ENCODE peak calls at places on chromosomes 2 and 18, in ten cellular contexts. J is AG09319, S is body of pancreas, F is fibroblast of lung, H is WTC11, Z is fibroblast of villous mesenchyme, P is brain microvascular endothelial cell, R is fibroblast of mammary gland, N is AG10803, B is natural killer cell. M is an unnamed sample.
A peak's percentile ranks its signal among the peaks of the same experiment; 100 is the strongest.

GRCh38 chr18:68735498-68736343 is 20.8 kb upstream of the TMX3 start:
- DNase-seq in J (peak; percentile 54), S (no peak), F (peak; percentile 79), H (no peak), Z (peak; percentile 75), P (peak; percentile 45), R (peak; percentile 76), N (peak; percentile 67), B (no peak), M (peak; percentile 83)

GRCh38 chr18:79628416-79629248 is 51.0 kb upstream of the CTDP1 start:
- DNase-seq in J (no peak), S (no peak), F (no peak), H (no peak), Z (no peak), P (no peak), R (no peak), N (no peak), B (no peak), M (no peak)

GRCh38 chr18:34543356-34543755 is 166.7 kb upstream of the DTNA start:
- DNase-seq in J (no peak), S (peak; percentile 26), F (no peak), H (no peak), Z (no peak), P (no peak), R (no peak), N (no peak), B (no peak), M (no peak)

GRCh38 chr2:99678651-99679050 is 188.8 kb upstream of the REV1 start:
- DNase-seq in J (no peak), S (no peak), F (no peak), H (no peak), Z (no peak), P (no peak), R (no peak), N (no peak), B (no peak), M (no peak)

GRCh38 chr2:19048593-19049264 is 309.7 kb downstream of the OSR1 start:
- DNase-seq in J (no peak), S (peak; percentile 85), F (peak; percentile 63), H (no peak), Z (peak; percentile 26), P (peak; percentile 18), R (peak; percentile 45), N (no peak), B (no peak), M (peak; percentile 73)

GRCh38 chr2:134231965-134232340 is 21.9 kb upstream of the MGAT5 start:
- DNase-seq in J (no peak), S (no peak), F (no peak), H (no peak), Z (no peak), P (peak; percentile 54), R (peak; percentile 76), N (peak; percentile 69), B (no peak), M (peak; percentile 30)

GRCh38 chr2:68837861-68838341 is 33.3 kb downstream of the BMP10 start:
- DNase-seq in J (no peak), S (no peak), F (peak; percentile 46), H (no peak), Z (no peak), P (no peak), R (peak; percentile 48), N (peak; percentile 48), B (no peak), M (no peak)

GRCh38 chr2:48238381-48238780 is 291.6 kb upstream of the STON1 start:
- DNase-seq in J (no peak), S (no peak), F (no peak), H (no peak), Z (no peak), P (no peak), R (no peak), N (no peak), B (no peak), M (no peak)

GRCh38 chr2:30934071-30934470 is 126.8 kb upstream of the CAPN13 start:
- DNase-seq in J (no peak), S (no peak), F (no peak), H (no peak), Z (no peak), P (no peak), R (no peak), N (no peak), B (no peak), M (no peak)

GRCh38 chr2:74255660-74256228 is 57.3 kb downstream of the MTHFD2 start:
- DNase-seq in J (no peak), S (no peak), F (no peak), H (no peak), Z (no peak), P (no peak), R (no peak), N (no peak), B (no peak), M (no peak)

GRCh38 chr2:161428240-161428587 is 12.1 kb downstream of the TBR1 start:
- DNase-seq in J (no peak), S (no peak), F (no peak), H (no peak), Z (no peak), P (no peak), R (no peak), N (no peak), B (no peak), M (no peak)

GRCh38 chr2:161425966-161426365 is 9.9 kb downstream of the TBR1 start:
- DNase-seq in J (no peak), S (no peak), F (no peak), H (no peak), Z (no peak), P (no peak), R (no peak), N (no peak), B (no peak), M (no peak)

GRCh38 chr2:161426416-161426787 is 10.3 kb downstream of the TBR1 start:
- DNase-seq in J (no peak), S (no peak), F (no peak), H (no peak), Z (no peak), P (no peak), R (no peak), N (no peak), B (no peak), M (no peak)

GRCh38 chr2:161426788-161427412 is 10.8 kb downstream of the TBR1 start:
- DNase-seq in J (no peak), S (no peak), F (peak; percentile 66), H (peak; percentile 28), Z (peak; percentile 24), P (no peak), R (peak; percentile 53), N (peak; percentile 23), B (no peak), M (peak; percentile 53)

DNA sequence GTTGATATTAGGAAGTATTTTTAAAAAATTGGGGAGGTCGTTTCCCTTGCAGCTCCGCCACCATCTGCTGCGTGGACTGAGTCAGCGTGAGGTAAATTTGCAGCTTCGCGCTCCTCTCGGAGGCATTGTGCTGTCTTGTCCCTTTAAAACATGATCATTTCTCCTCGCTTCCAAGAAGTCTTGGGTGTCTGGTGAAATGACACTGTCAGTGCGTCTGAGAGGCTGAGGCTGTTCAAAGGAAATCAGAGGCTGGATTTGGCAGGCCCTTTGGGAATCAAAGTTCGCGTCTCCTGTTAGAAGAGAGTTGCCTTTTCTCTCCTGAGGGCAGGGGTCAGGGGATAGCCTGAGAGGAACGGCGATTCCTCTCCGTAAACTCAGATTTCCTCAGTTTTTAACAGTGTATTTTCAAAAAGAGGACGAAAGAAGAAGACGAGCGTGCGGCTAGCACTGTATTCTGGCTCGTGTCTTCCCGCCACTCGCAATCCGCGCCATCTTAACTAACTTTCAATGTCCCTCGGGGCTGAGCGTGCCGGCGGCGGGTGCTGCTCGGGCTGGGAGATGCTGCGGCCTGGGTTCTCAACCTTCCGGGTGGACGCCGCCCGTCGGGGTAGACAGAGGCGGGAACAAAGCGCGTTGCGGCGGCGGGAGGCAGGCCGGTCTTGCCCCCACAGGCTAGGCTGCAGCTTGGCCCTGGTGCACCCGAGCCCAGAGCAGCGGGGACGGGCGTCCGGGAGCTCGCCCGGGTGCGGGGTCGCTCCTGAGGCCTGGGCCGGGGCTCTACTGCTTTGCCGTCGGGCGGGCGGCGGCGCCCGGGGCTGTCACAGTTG is 11.5 kb downstream of the TBR1 start:
- DNase-seq in J (no peak), S (no peak), F (peak; percentile 20), H (peak; percentile 52), Z (no peak), P (no peak), R (peak; percentile 20), N (no peak), B (no peak), M (no peak)
- TF ChIP-seq CTCF in J (no peak), S (no peak), F (no peak), H (no peak), Z (no peak), P (no peak), R (no peak), N (no peak), B (no peak), M (no peak)

DNA sequence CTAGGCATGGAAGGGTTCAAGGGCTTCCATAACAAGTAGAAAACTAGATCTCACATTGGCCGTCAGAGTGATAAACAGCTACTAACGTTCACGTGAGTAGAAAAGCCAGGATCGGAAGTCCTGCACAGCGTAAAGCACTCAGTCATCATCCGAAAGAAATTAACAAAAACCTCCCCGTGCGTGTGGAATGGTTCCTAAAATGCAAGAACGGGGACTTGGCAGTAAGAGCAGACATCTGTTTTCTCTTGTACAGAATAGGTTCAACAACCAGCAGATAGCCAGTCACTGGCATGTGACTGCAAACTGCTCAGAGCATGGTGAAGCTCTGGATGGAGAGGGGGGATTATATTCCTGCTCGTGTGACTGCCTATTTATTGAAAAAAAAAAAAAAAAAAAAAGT is 106.9 kb upstream of the ITGB6 start:
- DNase-seq in J (peak; percentile 97), S (no peak), F (peak; percentile 92), H (no peak), Z (peak; percentile 92), P (no peak), R (peak; percentile 96), N (peak; percentile 98), B (no peak), M (peak; percentile 91)
- TF ChIP-seq CTCF in J (no peak), S (no peak), F (no peak), H (no peak), Z (no peak), P (no peak), R (no peak), N (no peak), B (no peak), M (no peak)

GRCh38 chr2:45329045-45329677 is 281.9 kb downstream of the SRBD1 start:
- DNase-seq in J (no peak), S (no peak), F (peak; percentile 54), H (no peak), Z (no peak), P (peak; percentile 58), R (peak; percentile 50), N (peak; percentile 25), B (no peak), M (peak; percentile 34)
- TF ChIP-seq CTCF in J (no peak), S (no peak), F (no peak), H (no peak), Z (no peak), P (peak; percentile 43), R (no peak), N (peak; percentile 7), B (no peak), M (no peak)

DNA sequence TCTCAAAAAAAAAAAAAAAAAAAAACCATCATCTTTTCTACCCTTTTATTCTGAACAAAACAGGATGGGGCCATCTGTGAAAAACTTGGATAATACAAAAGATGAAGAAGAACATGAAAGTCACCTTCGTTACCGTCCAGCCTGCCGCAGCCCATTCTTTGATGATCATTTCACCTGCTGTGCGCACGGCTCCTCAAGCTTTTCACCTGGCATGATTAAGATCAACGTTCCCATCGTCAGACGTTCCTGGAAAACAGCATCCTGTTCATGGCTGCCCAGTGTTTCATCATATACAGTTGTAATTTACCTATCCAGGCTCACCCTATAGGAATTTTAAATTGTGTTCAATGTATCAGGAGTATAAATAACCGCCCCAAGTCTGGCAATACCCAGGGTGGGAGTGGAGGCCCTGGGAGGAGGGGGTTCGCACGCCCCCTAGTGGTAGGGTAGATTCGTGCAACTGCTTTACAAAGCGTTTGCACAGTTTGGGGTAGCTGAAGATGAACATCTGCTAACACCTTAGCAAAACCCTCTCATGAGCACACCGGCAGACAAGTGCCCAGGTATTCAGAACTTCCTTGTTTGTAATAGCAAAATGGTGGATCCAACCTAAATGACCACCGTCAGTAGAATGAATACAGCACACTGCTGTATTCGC is 49.0 kb upstream of the GLI2 start:
- DNase-seq in J (no peak), S (no peak), F (no peak), H (peak; percentile 53), Z (no peak), P (no peak), R (no peak), N (no peak), B (no peak), M (no peak)
- TF ChIP-seq CTCF in J (peak; percentile 13), S (peak; percentile 8), F (peak; percentile 63), H (peak; percentile 63), Z (peak; percentile 31), P (peak; percentile 57), R (peak; percentile 32), N (peak; percentile 37), B (no peak), M (peak; percentile 31)

M was measured in fibroblast of pulmonary artery.